ENCODE peak calls at places on chromosome 20, in nine cellular contexts. One of them, this sample, is unnamed.

GRCh38 chr20:20076297-20077065 is 24.1 kb downstream of the CFAP61 start:
- DNase-seq in stomach: no peak
- DNase-seq in NCI-H1105: no peak
- DNase-seq in left ventricle myocardium superior: no peak
- DNase-seq in AG09309: peak; percentile 25
- DNase-seq in A172: peak; percentile 92
- DNase-seq in mucosa of gallbladder: no peak
- DNase-seq in heart left ventricle: no peak
- DNase-seq in Caki2: no peak
- DNase-seq in this sample: peak; percentile 36

GRCh38 chr20:47262365-47263013 is 94.0 kb downstream of the ZMYND8 start:
- DNase-seq in heart left ventricle: no peak
- DNase-seq in NCI-H1105: peak; percentile 63
- DNase-seq in Caki2: no peak
- DNase-seq in A172: no peak
- DNase-seq in mucosa of gallbladder: no peak
- DNase-seq in left ventricle myocardium superior: no peak
- DNase-seq in AG09309: no peak
- DNase-seq in stomach: no peak
- DNase-seq in this sample: no peak

GRCh38 chr20:62809530-62810428 is 5.1 kb downstream of the OGFR start:
- DNase-seq in heart left ventricle: no peak
- DNase-seq in AG09309: no peak
- DNase-seq in mucosa of gallbladder: no peak
- DNase-seq in A172: no peak
- DNase-seq in stomach: no peak
- DNase-seq in NCI-H1105: no peak
- DNase-seq in Caki2: no peak
- DNase-seq in left ventricle myocardium superior: no peak
- DNase-seq in this sample: no peak

GRCh38 chr20:41437836-41438235 is 71.2 kb upstream of the EMILIN3 start:
- DNase-seq in mucosa of gallbladder: no peak
- DNase-seq in left ventricle myocardium superior: no peak
- DNase-seq in NCI-H1105: no peak
- DNase-seq in stomach: no peak
- DNase-seq in AG09309: no peak
- DNase-seq in A172: no peak
- DNase-seq in heart left ventricle: no peak
- DNase-seq in Caki2: peak; percentile 9
- DNase-seq in this sample: no peak

GRCh38 chr20:9740486-9740885 is 98.4 kb downstream of the PAK5 start:
- DNase-seq in heart left ventricle: no peak
- DNase-seq in mucosa of gallbladder: no peak
- DNase-seq in left ventricle myocardium superior: no peak
- DNase-seq in NCI-H1105: no peak
- DNase-seq in stomach: no peak
- DNase-seq in A172: no peak
- DNase-seq in AG09309: no peak
- DNase-seq in Caki2: no peak
- DNase-seq in this sample: no peak

GRCh38 chr20:46359233-46359751 is 47.1 kb downstream of the ELMO2 start:
- DNase-seq in heart left ventricle: no peak
- DNase-seq in NCI-H1105: no peak
- DNase-seq in stomach: no peak
- DNase-seq in mucosa of gallbladder: no peak
- DNase-seq in AG09309: no peak
- DNase-seq in Caki2: no peak
- DNase-seq in left ventricle myocardium superior: no peak
- DNase-seq in A172: no peak
- DNase-seq in this sample: no peak

GRCh38 chr20:44946266-44946852 is 13.8 kb downstream of the TOMM34 start:
- DNase-seq in Caki2: no peak
- DNase-seq in AG09309: no peak
- DNase-seq in NCI-H1105: no peak
- DNase-seq in mucosa of gallbladder: no peak
- DNase-seq in A172: no peak
- DNase-seq in heart left ventricle: no peak
- DNase-seq in left ventricle myocardium superior: no peak
- DNase-seq in stomach: no peak
- DNase-seq in this sample: no peak

GRCh38 chr20:32216396-32217142 is 8.9 kb downstream of the POFUT1 start:
- DNase-seq in left ventricle myocardium superior: no peak
- DNase-seq in stomach: no peak
- DNase-seq in NCI-H1105: no peak
- DNase-seq in mucosa of gallbladder: no peak
- DNase-seq in AG09309: no peak
- DNase-seq in heart left ventricle: no peak
- DNase-seq in A172: no peak
- DNase-seq in Caki2: no peak
- DNase-seq in this sample: no peak

This sample was measured in astrocyte.